ENCODE peak calls at places on chromosome 10, in nine cellular contexts. One of them, this sample, is unnamed.

GRCh38 chr10:95475827-95476481 is 85.2 kb downstream of the SORBS1 start:
- DNase-seq in transverse colon: peak; percentile 87
- DNase-seq in Panc1: no peak
- DNase-seq in neural progenitor cell: no peak
- DNase-seq in fibroblast of lung: no peak
- DNase-seq in tibial nerve: no peak
- DNase-seq in suprapubic skin: no peak
- DNase-seq in CD8-positive, alpha-beta T cell: no peak
- DNase-seq in OCI-LY7: no peak
- DNase-seq in this sample: no peak

GRCh38 chr10:22666287-22667092 is 47.9 kb downstream of the PIP4K2A start:
- DNase-seq in transverse colon: peak; percentile 36
- DNase-seq in Panc1: no peak
- DNase-seq in neural progenitor cell: no peak
- DNase-seq in fibroblast of lung: peak; percentile 23
- DNase-seq in tibial nerve: no peak
- DNase-seq in suprapubic skin: no peak
- DNase-seq in CD8-positive, alpha-beta T cell: peak; percentile 79
- DNase-seq in OCI-LY7: peak; percentile 5
- DNase-seq in this sample: no peak

GRCh38 chr10:62818426-62819011 is 2.4 kb upstream of the EGR2 start:
- DNase-seq in transverse colon: peak; percentile 26
- DNase-seq in Panc1: no peak
- DNase-seq in neural progenitor cell: peak; percentile 83
- DNase-seq in fibroblast of lung: peak; percentile 38
- DNase-seq in tibial nerve: no peak
- DNase-seq in suprapubic skin: no peak
- DNase-seq in CD8-positive, alpha-beta T cell: peak; percentile 40
- DNase-seq in OCI-LY7: no peak
- DNase-seq in this sample: peak; percentile 89

GRCh38 chr10:4546500-4546899 is 279.5 kb upstream of the AKR1E2 start:
- DNase-seq in transverse colon: no peak
- DNase-seq in Panc1: no peak
- DNase-seq in neural progenitor cell: no peak
- DNase-seq in fibroblast of lung: peak; percentile 94
- DNase-seq in tibial nerve: no peak
- DNase-seq in suprapubic skin: no peak
- DNase-seq in CD8-positive, alpha-beta T cell: no peak
- DNase-seq in OCI-LY7: no peak
- DNase-seq in this sample: no peak

GRCh38 chr10:79387466-79387973 is 40.3 kb downstream of the PPIF start:
- DNase-seq in transverse colon: peak; percentile 8
- DNase-seq in Panc1: no peak
- DNase-seq in neural progenitor cell: no peak
- DNase-seq in fibroblast of lung: no peak
- DNase-seq in tibial nerve: no peak
- DNase-seq in suprapubic skin: peak; percentile 49
- DNase-seq in CD8-positive, alpha-beta T cell: no peak
- DNase-seq in OCI-LY7: no peak
- DNase-seq in this sample: peak; percentile 43

GRCh38 chr10:29877798-29878491 is 181.4 kb downstream of the JCAD start:
- DNase-seq in transverse colon: no peak
- DNase-seq in Panc1: no peak
- DNase-seq in neural progenitor cell: no peak
- DNase-seq in fibroblast of lung: peak; percentile 58
- DNase-seq in tibial nerve: peak; percentile 33
- DNase-seq in suprapubic skin: no peak
- DNase-seq in CD8-positive, alpha-beta T cell: no peak
- DNase-seq in OCI-LY7: no peak
- DNase-seq in this sample: no peak

GRCh38 chr10:17412323-17412722 is 42.1 kb downstream of the ST8SIA6 start:
- DNase-seq in transverse colon: no peak
- DNase-seq in Panc1: no peak
- DNase-seq in neural progenitor cell: peak; percentile 44
- DNase-seq in fibroblast of lung: no peak
- DNase-seq in tibial nerve: no peak
- DNase-seq in suprapubic skin: no peak
- DNase-seq in CD8-positive, alpha-beta T cell: no peak
- DNase-seq in OCI-LY7: no peak
- DNase-seq in this sample: no peak

GRCh38 chr10:66656499-66656898 is 269.3 kb upstream of the LRRTM3 start:
- DNase-seq in transverse colon: no peak
- DNase-seq in Panc1: no peak
- DNase-seq in neural progenitor cell: no peak
- DNase-seq in fibroblast of lung: no peak
- DNase-seq in tibial nerve: no peak
- DNase-seq in suprapubic skin: no peak
- DNase-seq in CD8-positive, alpha-beta T cell: no peak
- DNase-seq in OCI-LY7: no peak
- DNase-seq in this sample: no peak

GRCh38 chr10:110056822-110057221 is 49.0 kb downstream of the ADD3 start:
- DNase-seq in transverse colon: no peak
- DNase-seq in Panc1: no peak
- DNase-seq in neural progenitor cell: no peak
- DNase-seq in fibroblast of lung: peak; percentile 83
- DNase-seq in tibial nerve: no peak
- DNase-seq in suprapubic skin: no peak
- DNase-seq in CD8-positive, alpha-beta T cell: no peak
- DNase-seq in OCI-LY7: no peak
- DNase-seq in this sample: no peak

DNA sequence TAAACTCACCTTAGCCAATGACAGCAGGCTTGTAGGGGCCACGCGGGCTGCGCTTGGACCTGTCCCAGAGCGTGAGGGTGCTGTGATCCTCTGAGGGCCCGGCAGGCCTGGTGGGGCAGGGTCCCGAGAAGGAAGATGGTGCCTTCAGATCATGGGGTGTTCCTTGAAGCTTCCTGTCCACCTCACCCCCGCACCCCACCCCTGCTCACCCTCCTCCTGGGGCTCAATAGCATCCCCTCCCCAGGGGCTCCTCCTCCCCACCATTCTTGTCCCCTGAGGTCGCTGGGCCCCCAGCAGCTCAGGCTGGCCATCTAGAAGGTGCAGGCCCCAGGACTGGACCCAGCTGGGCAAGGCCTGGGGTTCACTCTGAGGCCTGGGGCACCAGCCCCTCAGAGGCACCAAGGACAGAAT is 33.9 kb downstream of the PWWP2B start:
- DNase-seq in transverse colon: no peak
- DNase-seq in Panc1: no peak
- DNase-seq in neural progenitor cell: no peak
- DNase-seq in fibroblast of lung: no peak
- DNase-seq in tibial nerve: no peak
- DNase-seq in suprapubic skin: no peak
- DNase-seq in CD8-positive, alpha-beta T cell: no peak
- DNase-seq in OCI-LY7: no peak
- DNase-seq in this sample: peak; percentile 49
- H3K4me1 ChIP-seq in transverse colon: peaks cover 10% of the 10 kb centered on the region
- H3K4me1 ChIP-seq in Panc1: peaks cover 20% of the 10 kb centered on the region
- H3K4me1 ChIP-seq in neural progenitor cell: peaks cover 10% of the 10 kb centered on the region
- H3K4me1 ChIP-seq in fibroblast of lung: no peaks in the 10 kb centered on the region
- H3K4me1 ChIP-seq in tibial nerve: no peaks in the 10 kb centered on the region
- H3K4me1 ChIP-seq in suprapubic skin: peaks cover 12% of the 10 kb centered on the region
- H3K4me1 ChIP-seq in CD8-positive, alpha-beta T cell: peaks cover 8% of the 10 kb centered on the region
- H3K4me1 ChIP-seq in OCI-LY7: peaks cover 39% of the 10 kb centered on the region
- H3K4me1 ChIP-seq in this sample: peaks cover 2% of the 10 kb centered on the region

GRCh38 chr10:65265451-65265954 is 1660.3 kb upstream of the LRRTM3 start:
- DNase-seq in transverse colon: no peak
- DNase-seq in Panc1: no peak
- DNase-seq in neural progenitor cell: no peak
- DNase-seq in fibroblast of lung: no peak
- DNase-seq in tibial nerve: no peak
- DNase-seq in suprapubic skin: no peak
- DNase-seq in CD8-positive, alpha-beta T cell: no peak
- DNase-seq in OCI-LY7: no peak
- DNase-seq in this sample: no peak

GRCh38 chr10:65273063-65273462 is 1652.8 kb upstream of the LRRTM3 start:
- DNase-seq in transverse colon: no peak
- DNase-seq in Panc1: no peak
- DNase-seq in neural progenitor cell: peak; percentile 56
- DNase-seq in fibroblast of lung: no peak
- DNase-seq in tibial nerve: no peak
- DNase-seq in suprapubic skin: no peak
- DNase-seq in CD8-positive, alpha-beta T cell: no peak
- DNase-seq in OCI-LY7: no peak
- DNase-seq in this sample: no peak

GRCh38 chr10:65275296-65275695 is 1650.5 kb upstream of the LRRTM3 start:
- DNase-seq in transverse colon: no peak
- DNase-seq in Panc1: peak; percentile 36
- DNase-seq in neural progenitor cell: no peak
- DNase-seq in fibroblast of lung: no peak
- DNase-seq in tibial nerve: no peak
- DNase-seq in suprapubic skin: no peak
- DNase-seq in CD8-positive, alpha-beta T cell: no peak
- DNase-seq in OCI-LY7: no peak
- DNase-seq in this sample: no peak

DNA sequence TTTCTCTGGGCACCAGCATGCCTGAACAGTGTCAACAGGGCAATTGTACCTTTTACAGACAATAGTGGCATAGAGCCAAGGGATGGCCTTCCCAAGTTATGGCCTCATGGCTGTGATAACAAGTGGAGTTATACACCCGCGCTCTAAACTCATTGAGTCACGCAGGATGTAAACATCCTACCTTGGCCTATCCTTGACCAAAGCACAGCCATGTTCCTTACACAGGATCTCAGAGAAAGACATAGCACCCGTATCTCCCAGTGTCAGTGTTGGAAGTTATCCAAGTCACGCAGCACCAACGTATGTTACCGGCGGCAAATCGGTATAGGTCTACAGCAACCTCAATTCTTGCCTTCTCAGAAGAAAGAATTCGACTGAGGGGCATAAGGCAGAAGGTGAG is 1654.9 kb upstream of the LRRTM3 start:
- DNase-seq in transverse colon: no peak
- DNase-seq in Panc1: no peak
- DNase-seq in neural progenitor cell: no peak
- DNase-seq in fibroblast of lung: no peak
- DNase-seq in tibial nerve: no peak
- DNase-seq in suprapubic skin: no peak
- DNase-seq in CD8-positive, alpha-beta T cell: no peak
- DNase-seq in OCI-LY7: no peak
- DNase-seq in this sample: no peak
- TF ChIP-seq CTCF in transverse colon: no peak
- TF ChIP-seq CTCF in Panc1: no peak
- TF ChIP-seq CTCF in neural progenitor cell: no peak
- TF ChIP-seq CTCF in fibroblast of lung: no peak
- TF ChIP-seq CTCF in tibial nerve: no peak
- TF ChIP-seq CTCF in suprapubic skin: no peak
- TF ChIP-seq CTCF in CD8-positive, alpha-beta T cell: no peak
- TF ChIP-seq CTCF in OCI-LY7: no peak
- TF ChIP-seq CTCF in this sample: no peak

GRCh38 chr10:74589226-74589673 is 237.2 kb upstream of the KAT6B start:
- DNase-seq in transverse colon: peak; percentile 77
- DNase-seq in Panc1: no peak
- DNase-seq in neural progenitor cell: peak; percentile 81
- DNase-seq in fibroblast of lung: peak; percentile 99
- DNase-seq in tibial nerve: peak; percentile 79
- DNase-seq in suprapubic skin: peak; percentile 94
- DNase-seq in CD8-positive, alpha-beta T cell: peak; percentile 97
- DNase-seq in OCI-LY7: peak; percentile 80
- DNase-seq in this sample: no peak

GRCh38 chr10:74587109-74587508 is 239.3 kb upstream of the KAT6B start:
- DNase-seq in transverse colon: no peak
- DNase-seq in Panc1: no peak
- DNase-seq in neural progenitor cell: no peak
- DNase-seq in fibroblast of lung: no peak
- DNase-seq in tibial nerve: no peak
- DNase-seq in suprapubic skin: no peak
- DNase-seq in CD8-positive, alpha-beta T cell: no peak
- DNase-seq in OCI-LY7: no peak
- DNase-seq in this sample: no peak

GRCh38 chr10:74586088-74586585 is 240.3 kb upstream of the KAT6B start:
- DNase-seq in transverse colon: no peak
- DNase-seq in Panc1: no peak
- DNase-seq in neural progenitor cell: no peak
- DNase-seq in fibroblast of lung: peak; percentile 20
- DNase-seq in tibial nerve: no peak
- DNase-seq in suprapubic skin: no peak
- DNase-seq in CD8-positive, alpha-beta T cell: peak; percentile 59
- DNase-seq in OCI-LY7: peak; percentile 36
- DNase-seq in this sample: no peak

DNA sequence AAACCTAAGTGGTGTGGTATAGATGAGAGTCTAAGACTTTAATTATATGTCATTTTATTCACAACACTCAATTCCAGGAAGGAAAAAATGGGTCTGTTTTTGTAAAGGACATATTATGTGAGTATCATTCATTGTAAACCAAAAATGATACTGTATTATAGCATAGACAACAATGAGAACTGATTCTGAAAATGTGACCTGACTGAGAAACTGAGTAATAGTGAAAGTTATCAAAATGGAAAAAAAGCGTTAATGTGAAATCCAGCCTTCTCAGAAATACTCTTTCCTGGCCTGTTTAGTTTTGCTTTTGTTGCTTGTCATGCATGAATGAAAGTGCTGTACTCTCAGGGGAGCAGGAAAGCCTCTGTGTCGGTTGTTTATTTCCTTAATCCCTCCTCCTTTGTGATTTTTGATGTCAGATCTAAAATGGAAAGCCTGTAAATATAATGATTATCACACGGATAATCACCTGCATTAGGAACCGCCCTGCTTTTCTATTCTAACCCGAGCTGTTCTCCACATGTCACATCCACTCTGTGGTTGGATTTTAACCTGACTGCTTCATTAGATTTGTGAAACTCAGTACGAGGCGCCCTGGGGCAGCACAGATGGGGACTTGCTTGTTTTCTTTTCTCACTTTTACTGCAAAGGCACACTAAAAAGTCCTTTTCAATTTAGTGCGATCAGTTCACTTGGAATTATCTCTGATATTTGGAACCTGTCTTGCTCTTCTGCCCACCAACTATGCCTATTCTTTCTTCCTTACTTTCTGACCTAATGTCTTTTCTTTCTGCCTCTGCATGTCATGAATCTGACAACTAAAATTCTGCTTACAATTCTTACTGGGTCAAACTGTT is 240.9 kb upstream of the KAT6B start:
- DNase-seq in transverse colon: no peak
- DNase-seq in Panc1: no peak
- DNase-seq in neural progenitor cell: peak; percentile 32
- DNase-seq in fibroblast of lung: no peak
- DNase-seq in tibial nerve: no peak
- DNase-seq in suprapubic skin: no peak
- DNase-seq in CD8-positive, alpha-beta T cell: peak; percentile 52
- DNase-seq in OCI-LY7: peak; percentile 49
- DNase-seq in this sample: no peak
- H3K4me3 ChIP-seq in transverse colon: no peak overlapping the region
- H3K4me3 ChIP-seq in Panc1: no peak overlapping the region
- H3K4me3 ChIP-seq in neural progenitor cell: no peak overlapping the region
- H3K4me3 ChIP-seq in fibroblast of lung: no peak overlapping the region
- H3K4me3 ChIP-seq in tibial nerve: no peak overlapping the region
- H3K4me3 ChIP-seq in suprapubic skin: peak overlapping the region; percentile 10
- H3K4me3 ChIP-seq in CD8-positive, alpha-beta T cell: peak overlapping the region; percentile 36
- H3K4me3 ChIP-seq in OCI-LY7: peak overlapping the region; percentile 54
- H3K4me3 ChIP-seq in this sample: no peak overlapping the region

DNA sequence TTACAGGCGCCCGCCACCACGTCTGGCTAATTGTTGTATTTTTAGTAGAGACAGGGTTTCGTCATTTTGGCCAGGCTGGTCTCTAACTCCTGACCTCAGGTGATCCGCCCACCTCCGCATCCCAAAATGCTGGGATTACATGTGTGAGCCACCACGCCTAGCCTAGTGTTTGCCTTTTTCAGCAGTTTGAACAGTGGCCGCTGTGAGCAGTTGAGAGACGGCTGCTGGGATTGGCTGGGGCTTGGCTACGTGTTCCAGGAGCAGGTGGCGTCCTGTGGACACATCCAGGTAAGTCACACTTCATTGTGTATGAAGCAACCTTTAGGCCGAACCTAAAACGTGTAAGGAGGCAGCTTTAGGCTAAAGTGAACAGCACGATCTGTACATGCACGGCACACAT is 231.8 kb upstream of the PITRM1 start:
- DNase-seq in transverse colon: no peak
- DNase-seq in Panc1: no peak
- DNase-seq in neural progenitor cell: no peak
- DNase-seq in fibroblast of lung: no peak
- DNase-seq in tibial nerve: no peak
- DNase-seq in suprapubic skin: no peak
- DNase-seq in CD8-positive, alpha-beta T cell: no peak
- DNase-seq in OCI-LY7: no peak
- DNase-seq in this sample: no peak
- H3K4me1 ChIP-seq in transverse colon: no peaks in the 10 kb centered on the region
- H3K4me1 ChIP-seq in Panc1: no peaks in the 10 kb centered on the region
- H3K4me1 ChIP-seq in neural progenitor cell: peaks cover 10% of the 10 kb centered on the region
- H3K4me1 ChIP-seq in fibroblast of lung: peaks cover 12% of the 10 kb centered on the region
- H3K4me1 ChIP-seq in tibial nerve: no peaks in the 10 kb centered on the region
- H3K4me1 ChIP-seq in suprapubic skin: peaks cover 1% of the 10 kb centered on the region
- H3K4me1 ChIP-seq in CD8-positive, alpha-beta T cell: no peaks in the 10 kb centered on the region
- H3K4me1 ChIP-seq in OCI-LY7: no peaks in the 10 kb centered on the region
- H3K4me1 ChIP-seq in this sample: no peaks in the 10 kb centered on the region

This sample was measured in left lung.